ENCODE peak calls at places on chromosomes 4 and X, in six cellular contexts. N is anterior cingulate cortex, Z is stomach, U is NCI-H345, M is NCI-H774, Q is COR-L47. T is an unnamed sample.
A peak's percentile ranks its signal among the peaks of the same experiment; 100 is the strongest.

GRCh38 chr4:53781614-53782467 is 190.6 kb upstream of the LNX1 start:
- DNase-seq in N (no peak), Z (no peak), U (peak; percentile 4), M (peak; percentile 23), Q (no peak), T (no peak)

GRCh38 chrX:110119480-110119879 is 116.6 kb downstream of the TMEM164 start:
- DNase-seq in N (no peak), Z (no peak), U (no peak), M (no peak), Q (no peak), T (no peak)

GRCh38 chr4:152277333-152277732 is 258.6 kb downstream of the FBXW7 start:
- DNase-seq in N (no peak), Z (no peak), U (no peak), M (no peak), Q (no peak), T (no peak)

GRCh38 chrX:27924718-27925117 is 56.5 kb downstream of the DCAF8L1 start:
- DNase-seq in N (no peak), Z (no peak), U (no peak), M (no peak), Q (no peak), T (no peak)

GRCh38 chrX:1945879-1946278 is 331.0 kb downstream of the ASMT start:
- DNase-seq in N (no peak), Z (no peak), U (no peak), M (no peak), Q (no peak), T (no peak)

GRCh38 chrX:39458779-39459178 is 639.0 kb downstream of the BCOR start:
- DNase-seq in N (no peak), Z (no peak), U (no peak), M (no peak), Q (no peak), T (no peak)

GRCh38 chr4:165580379-165580905 is 201.6 kb downstream of the CPE start:
- DNase-seq in N (no peak), Z (no peak), U (no peak), M (no peak), Q (no peak), T (no peak)

GRCh38 chr4:37601527-37601926 is 84.6 kb downstream of the RELL1 start:
- DNase-seq in N (no peak), Z (peak; percentile 68), U (no peak), M (no peak), Q (no peak), T (no peak)

GRCh38 chrX:2831471-2832228 is 2.9 kb downstream of the GYG2 start:
- DNase-seq in N (no peak), Z (no peak), U (no peak), M (no peak), Q (no peak), T (no peak)

GRCh38 chr4:69984030-69984443 is 11.7 kb upstream of the STATH start:
- DNase-seq in N (no peak), Z (peak; percentile 32), U (peak; percentile 23), M (peak; percentile 77), Q (peak; percentile 63), T (peak; percentile 26)

GRCh38 chrX:6852869-6853268 is 294.6 kb upstream of the STS start:
- DNase-seq in N (no peak), Z (no peak), U (no peak), M (no peak), Q (no peak), T (peak; percentile 9)

T was measured in GM12865.